ENCODE peak calls at places on chromosomes 13 and 19, in seven cellular contexts. One of them, this sample, is unnamed.

GRCh38 chr13:26660761-26661160 is 99.8 kb downstream of the GPR12 start:
- DNase-seq in H1: no peak
- DNase-seq in HepG2: no peak
- DNase-seq in GM12878: no peak
- DNase-seq in K562: no peak
- DNase-seq in HEK293T: no peak
- DNase-seq in WTC11: no peak
- DNase-seq in this sample: no peak

GRCh38 chr13:33152389-33152788 is 133.2 kb downstream of the STARD13 start:
- DNase-seq in GM12878: no peak
- DNase-seq in HepG2: no peak
- DNase-seq in H1: no peak
- DNase-seq in WTC11: no peak
- DNase-seq in K562: no peak
- DNase-seq in HEK293T: no peak
- DNase-seq in this sample: no peak

GRCh38 chr13:41588899-41589298 is 131.5 kb downstream of the RGCC start:
- DNase-seq in HepG2: peak; percentile 50
- DNase-seq in K562: peak; percentile 65
- DNase-seq in WTC11: no peak
- DNase-seq in H1: no peak
- DNase-seq in HEK293T: no peak
- DNase-seq in GM12878: no peak
- DNase-seq in this sample: peak; percentile 8

GRCh38 chr19:51333836-51334460 is 8.0 kb downstream of the VSIG10L start:
- DNase-seq in HEK293T: no peak
- DNase-seq in K562: peak; percentile 49
- DNase-seq in HepG2: no peak
- DNase-seq in WTC11: no peak
- DNase-seq in H1: no peak
- DNase-seq in GM12878: no peak
- DNase-seq in this sample: peak; percentile 27

GRCh38 chr13:105962080-105962479 is 573.4 kb downstream of the EFNB2 start:
- DNase-seq in HEK293T: no peak
- DNase-seq in HepG2: no peak
- DNase-seq in H1: no peak
- DNase-seq in WTC11: no peak
- DNase-seq in GM12878: no peak
- DNase-seq in K562: no peak
- DNase-seq in this sample: no peak

GRCh38 chr19:508204-509150 is 1.2 kb downstream of the TPGS1 start:
- DNase-seq in K562: no peak
- DNase-seq in GM12878: no peak
- DNase-seq in H1: no peak
- DNase-seq in WTC11: no peak
- DNase-seq in HepG2: no peak
- DNase-seq in HEK293T: no peak
- DNase-seq in this sample: no peak

GRCh38 chr19:18862976-18863842 is 31.4 kb downstream of the UPF1 start:
- DNase-seq in K562: no peak
- DNase-seq in HEK293T: no peak
- DNase-seq in WTC11: no peak
- DNase-seq in GM12878: no peak
- DNase-seq in HepG2: no peak
- DNase-seq in H1: no peak
- DNase-seq in this sample: no peak

GRCh38 chr13:109900723-109901122 is 114.3 kb upstream of the IRS2 start:
- DNase-seq in HepG2: no peak
- DNase-seq in WTC11: no peak
- DNase-seq in H1: no peak
- DNase-seq in GM12878: no peak
- DNase-seq in HEK293T: no peak
- DNase-seq in K562: no peak
- DNase-seq in this sample: no peak

GRCh38 chr13:40812724-40813445 is 23.5 kb downstream of the SLC25A15 start:
- DNase-seq in HEK293T: no peak
- DNase-seq in HepG2: no peak
- DNase-seq in H1: no peak
- DNase-seq in K562: no peak
- DNase-seq in GM12878: no peak
- DNase-seq in WTC11: no peak
- DNase-seq in this sample: no peak

GRCh38 chr19:17949956-17950309 is 17.0 kb upstream of the KCNN1 start:
- DNase-seq in HepG2: no peak
- DNase-seq in GM12878: no peak
- DNase-seq in K562: no peak
- DNase-seq in WTC11: no peak
- DNase-seq in HEK293T: no peak
- DNase-seq in H1: no peak
- DNase-seq in this sample: no peak

GRCh38 chr13:23460309-23460708 is 26.8 kb upstream of the SACS start:
- DNase-seq in HEK293T: no peak
- DNase-seq in GM12878: peak; percentile 71
- DNase-seq in K562: no peak
- DNase-seq in WTC11: no peak
- DNase-seq in H1: no peak
- DNase-seq in HepG2: no peak
- DNase-seq in this sample: no peak

GRCh38 chr19:49690656-49691242 is at the start of gene CPT1C:
- DNase-seq in H1: peak; percentile 73
- DNase-seq in HEK293T: no peak
- DNase-seq in WTC11: peak; percentile 93
- DNase-seq in GM12878: no peak
- DNase-seq in K562: no peak
- DNase-seq in HepG2: no peak
- DNase-seq in this sample: no peak

GRCh38 chr19:27765912-27766725 is 1446.8 kb downstream of the UQCRFS1 start:
- DNase-seq in K562: no peak
- DNase-seq in HEK293T: no peak
- DNase-seq in WTC11: no peak
- DNase-seq in GM12878: no peak
- DNase-seq in HepG2: no peak
- DNase-seq in H1: no peak
- DNase-seq in this sample: no peak

GRCh38 chr19:31292639-31293185 is 56.5 kb downstream of the TSHZ3 start:
- DNase-seq in GM12878: no peak
- DNase-seq in HepG2: no peak
- DNase-seq in H1: no peak
- DNase-seq in HEK293T: no peak
- DNase-seq in K562: no peak
- DNase-seq in WTC11: no peak
- DNase-seq in this sample: no peak

GRCh38 chr13:33349314-33349995 is 63.9 kb upstream of the STARD13 start:
- DNase-seq in HepG2: no peak
- DNase-seq in WTC11: peak; percentile 19
- DNase-seq in H1: no peak
- DNase-seq in HEK293T: peak; percentile 34
- DNase-seq in GM12878: no peak
- DNase-seq in K562: no peak
- DNase-seq in this sample: no peak

DNA sequence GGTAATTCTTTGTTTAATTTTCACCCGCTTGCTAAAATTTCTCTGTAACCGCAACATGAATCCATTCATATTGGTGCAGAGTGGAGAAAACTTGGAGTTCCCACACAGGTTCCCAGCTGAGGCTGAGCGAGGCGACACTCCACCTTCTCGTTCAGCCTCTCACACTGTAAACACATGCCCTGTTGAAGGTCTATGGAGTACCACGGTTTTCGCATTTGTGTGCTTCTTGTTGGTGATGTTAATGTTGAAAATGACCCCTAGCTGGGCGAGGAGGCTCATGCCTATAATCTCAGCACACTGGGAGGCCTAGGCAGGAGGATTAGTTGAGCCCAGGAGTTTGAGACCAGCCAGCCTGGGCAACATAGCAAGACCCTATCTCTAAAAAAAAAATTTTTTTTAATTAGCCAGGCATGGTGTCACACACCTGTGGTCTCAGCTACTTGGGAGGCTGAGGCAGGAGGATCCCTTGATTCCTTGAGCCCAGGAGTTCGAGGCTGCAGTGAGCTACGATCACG is 67.2 kb downstream of the ARHGEF18 start:
- DNase-seq in WTC11: no peak
- DNase-seq in HEK293T: no peak
- DNase-seq in HepG2: no peak
- DNase-seq in K562: no peak
- DNase-seq in H1: no peak
- DNase-seq in GM12878: no peak
- DNase-seq in this sample: no peak
- TF ChIP-seq SP1 in WTC11: no peak
- TF ChIP-seq SP1 in HEK293T: no peak
- TF ChIP-seq SP1 in HepG2: no peak
- TF ChIP-seq SP1 in K562: no peak
- TF ChIP-seq SP1 in H1: no peak
- TF ChIP-seq SP1 in GM12878: no peak
- TF ChIP-seq SP1 in this sample: no peak

GRCh38 chr13:28532226-28533048 is 37.5 kb upstream of the FLT1 start:
- DNase-seq in K562: peak; percentile 91
- DNase-seq in HEK293T: no peak
- DNase-seq in H1: no peak
- DNase-seq in GM12878: no peak
- DNase-seq in WTC11: peak; percentile 54
- DNase-seq in HepG2: no peak
- DNase-seq in this sample: no peak
- TF ChIP-seq SP1 in K562: no peak
- TF ChIP-seq SP1 in HEK293T: no peak
- TF ChIP-seq SP1 in H1: no peak
- TF ChIP-seq SP1 in GM12878: no peak
- TF ChIP-seq SP1 in WTC11: no peak
- TF ChIP-seq SP1 in HepG2: no peak
- TF ChIP-seq SP1 in this sample: no peak

GRCh38 chr19:33904681-33905080 is 108.0 kb downstream of the KCTD15 start:
- DNase-seq in GM12878: no peak
- DNase-seq in HepG2: peak; percentile 14
- DNase-seq in H1: no peak
- DNase-seq in K562: no peak
- DNase-seq in WTC11: peak; percentile 45
- DNase-seq in HEK293T: no peak
- DNase-seq in this sample: no peak
- TF ChIP-seq SP1 in GM12878: no peak
- TF ChIP-seq SP1 in HepG2: no peak
- TF ChIP-seq SP1 in H1: no peak
- TF ChIP-seq SP1 in K562: no peak
- TF ChIP-seq SP1 in WTC11: no peak
- TF ChIP-seq SP1 in HEK293T: no peak
- TF ChIP-seq SP1 in this sample: no peak

DNA sequence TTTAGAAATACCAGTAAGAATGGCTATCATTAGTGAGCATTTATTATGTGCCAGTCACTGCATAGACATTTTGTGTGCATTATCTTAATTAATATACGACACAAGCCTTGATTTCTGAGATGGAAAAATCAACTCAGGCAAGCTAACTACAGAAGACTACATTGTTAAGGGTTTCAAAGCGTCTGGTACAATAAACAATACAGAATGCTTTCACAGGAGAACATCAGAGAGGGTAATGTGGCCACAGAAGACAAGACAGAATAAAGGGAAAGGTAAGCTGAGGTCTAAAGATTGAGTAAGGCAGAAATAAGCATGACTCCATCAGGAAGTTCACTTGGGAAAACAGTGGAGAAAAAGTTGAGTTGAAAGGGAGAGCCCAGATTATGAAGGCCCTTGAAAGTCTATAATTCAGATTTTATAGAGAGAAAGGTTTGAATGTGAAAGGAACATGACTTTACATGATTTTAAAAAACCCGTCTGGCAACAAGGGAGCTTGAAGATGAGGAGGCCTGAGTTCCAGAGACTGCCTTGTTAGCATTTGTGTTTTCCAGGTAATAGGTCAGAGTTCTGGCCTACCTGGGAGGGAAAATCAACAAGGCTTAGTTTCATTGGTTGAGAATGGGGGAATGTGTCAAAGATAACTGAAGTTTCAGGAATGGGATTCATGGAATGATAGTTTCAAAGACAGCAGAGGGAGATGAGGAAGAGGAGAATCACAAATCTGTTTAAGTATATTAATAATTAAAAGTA is 1.8 kb upstream of the MBNL2 start:
- DNase-seq in GM12878: no peak
- DNase-seq in H1: no peak
- DNase-seq in K562: no peak
- DNase-seq in HEK293T: no peak
- DNase-seq in HepG2: no peak
- DNase-seq in WTC11: no peak
- DNase-seq in this sample: no peak
- TF ChIP-seq SP1 in GM12878: no peak
- TF ChIP-seq SP1 in H1: no peak
- TF ChIP-seq SP1 in K562: no peak
- TF ChIP-seq SP1 in HEK293T: no peak
- TF ChIP-seq SP1 in HepG2: no peak
- TF ChIP-seq SP1 in WTC11: no peak
- TF ChIP-seq SP1 in this sample: no peak

DNA sequence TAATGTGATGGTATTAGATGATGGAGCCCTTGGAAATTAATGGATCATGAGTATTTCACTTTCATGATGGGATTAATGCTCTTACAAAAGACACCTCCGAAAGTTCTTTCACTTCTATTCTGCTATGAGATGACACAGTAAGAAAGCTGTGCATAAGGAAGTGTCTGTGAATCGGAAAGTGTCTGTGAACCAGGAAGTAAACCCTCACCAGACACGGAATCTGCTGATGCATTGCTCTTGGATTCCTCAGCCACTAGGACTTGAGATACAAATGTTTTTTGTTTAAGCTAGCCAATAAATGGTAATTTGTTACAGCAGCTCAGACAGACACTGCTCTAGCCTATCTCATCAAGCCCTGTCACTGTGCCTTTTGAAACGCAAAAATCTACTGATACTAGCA is 440.4 kb upstream of the PRR20A start:
- DNase-seq in K562: no peak
- DNase-seq in HEK293T: no peak
- DNase-seq in H1: no peak
- DNase-seq in GM12878: no peak
- DNase-seq in HepG2: no peak
- DNase-seq in WTC11: no peak
- DNase-seq in this sample: no peak
- TF ChIP-seq SP1 in K562: no peak
- TF ChIP-seq SP1 in HEK293T: no peak
- TF ChIP-seq SP1 in H1: no peak
- TF ChIP-seq SP1 in GM12878: no peak
- TF ChIP-seq SP1 in HepG2: no peak
- TF ChIP-seq SP1 in WTC11: no peak
- TF ChIP-seq SP1 in this sample: no peak